ENCODE peak calls at places on chromosomes 7 and 10, in seven cellular contexts. R is H9, E is IMR-90, L is mesenchymal stem cell, H is trophoblast cell, O is neuronal stem cell, V is H1. S is an unnamed sample.

GRCh38 chr10:117464176-117464575 is 78.4 kb upstream of the EMX2 start:
- DNase-seq in R (no peak), E (no peak), L (no peak), H (no peak), O (no peak), V (no peak), S (no peak)

GRCh38 chr10:123144697-123145541 is 3.0 kb upstream of the HMX2 start:
- DNase-seq in R (peak; percentile 71), E (no peak), L (no peak), H (no peak), O (peak; percentile 26), V (peak; percentile 74), S (peak; percentile 64)

GRCh38 chr10:27715505-27715904 is 30.1 kb downstream of the MKX start:
- DNase-seq in R (no peak), E (no peak), L (no peak), H (no peak), O (no peak), V (no peak), S (no peak)

GRCh38 chr10:19659920-19660655 is 156.1 kb upstream of the PLXDC2 start:
- DNase-seq in R (no peak), E (peak; percentile 37), L (no peak), H (peak; percentile 24), O (no peak), V (no peak), S (no peak)

GRCh38 chr7:29610031-29610490 is 46.4 kb downstream of the PRR15 start:
- DNase-seq in R (no peak), E (no peak), L (no peak), H (no peak), O (no peak), V (no peak), S (no peak)

GRCh38 chr7:26365077-26365896 is 73.6 kb downstream of the SNX10 start:
- DNase-seq in R (no peak), E (peak; percentile 77), L (peak; percentile 76), H (peak; percentile 86), O (peak; percentile 65), V (no peak), S (peak; percentile 73)

GRCh38 chr7:17097668-17098297 is 200.7 kb upstream of the AHR start:
- DNase-seq in R (no peak), E (peak; percentile 10), L (no peak), H (peak; percentile 62), O (no peak), V (no peak), S (no peak)

GRCh38 chr10:105774351-105774750 is 1133.3 kb downstream of the SORCS3 start:
- DNase-seq in R (no peak), E (no peak), L (no peak), H (no peak), O (no peak), V (no peak), S (no peak)

DNA sequence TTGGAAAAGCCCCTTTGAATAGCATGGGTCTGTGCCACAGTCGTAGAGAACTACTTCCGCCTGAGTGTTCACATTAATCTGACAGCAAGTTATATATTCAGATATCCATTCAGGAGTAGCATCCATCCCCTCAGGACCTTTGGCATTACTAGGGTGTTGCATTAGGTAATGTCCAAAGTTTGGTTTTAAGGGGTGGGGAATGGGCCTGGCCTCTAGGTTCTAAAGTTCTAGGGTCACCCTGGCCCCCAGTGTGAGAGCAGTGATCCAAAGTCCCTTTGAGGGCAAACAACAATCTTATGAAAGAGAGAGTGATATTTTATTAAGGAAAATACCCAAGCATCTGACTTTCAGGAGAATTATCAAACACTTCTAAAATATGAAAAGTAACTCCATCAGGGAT is 12.3 kb downstream of the MCM10 start:
- DNase-seq in R (no peak), E (no peak), L (no peak), H (no peak), O (no peak), V (no peak), S (no peak)
- H3K4ac ChIP-seq in R (no peak overlapping the region), E (no peak overlapping the region), L (no peak overlapping the region), H (no peak overlapping the region), O (no peak overlapping the region), V (no peak overlapping the region), S (no peak overlapping the region)

GRCh38 chr7:94400643-94401042 is 5.9 kb downstream of the COL1A2 start:
- DNase-seq in R (no peak), E (no peak), L (no peak), H (no peak), O (no peak), V (no peak), S (no peak)
- H3K9ac ChIP-seq in R (no peak overlapping the region), E (peak overlapping the region; percentile 97), L (peak overlapping the region; percentile 94), H (no peak overlapping the region), O (no peak overlapping the region), V (no peak overlapping the region), S (no peak overlapping the region)

DNA sequence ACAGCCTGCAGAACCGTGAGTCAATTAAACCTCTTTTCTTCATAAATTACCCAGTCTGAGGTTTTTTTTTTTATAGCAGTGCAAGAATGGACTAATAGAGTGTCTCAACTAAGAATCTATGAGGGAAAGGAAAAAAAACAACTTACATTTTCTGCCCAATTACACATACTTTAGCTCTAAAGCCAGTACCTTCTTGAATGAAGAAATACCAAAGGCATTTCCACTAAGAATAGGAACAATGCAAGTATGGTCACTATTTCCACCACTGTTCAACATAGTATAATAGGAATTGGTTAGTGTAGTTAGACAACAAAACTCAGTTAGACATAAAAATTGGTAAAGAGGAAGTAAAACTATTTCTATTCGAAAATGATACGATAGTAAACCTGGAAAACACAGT is 37.6 kb downstream of the MICU1 start:
- DNase-seq in R (no peak), E (no peak), L (no peak), H (no peak), O (no peak), V (no peak), S (no peak)
- H3K4ac ChIP-seq in R (no peak overlapping the region), E (no peak overlapping the region), L (no peak overlapping the region), H (no peak overlapping the region), O (no peak overlapping the region), V (no peak overlapping the region), S (no peak overlapping the region)

GRCh38 chr10:79981356-79981672 is 32.4 kb upstream of the SFTPD start:
- DNase-seq in R (no peak), E (no peak), L (no peak), H (no peak), O (no peak), V (no peak), S (no peak)
- H3K9ac ChIP-seq in R (no peak overlapping the region), E (no peak overlapping the region), L (peak overlapping the region; percentile 22), H (no peak overlapping the region), O (peak overlapping the region; percentile 73), V (peak overlapping the region; percentile 55), S (peak overlapping the region; percentile 69)

S was measured in mesendoderm.